ENCODE peak calls at places on chromosomes 6 and 20, in nine cellular contexts. One of them, this sample, is unnamed.
A peak's percentile ranks its signal among the peaks of the same experiment; 100 is the strongest.

GRCh38 chr6:149897015-149897697 is 757 bp downstream of the RAET1E start:
- DNase-seq in CD4-positive, alpha-beta T cell: no peak
- DNase-seq in RWPE1: peak; percentile 88
- DNase-seq in activated CD8-positive, alpha-beta T cell treated with anti-CD3 and anti-CD28 coated beads for 36 hours: no peak
- DNase-seq in colonic mucosa: peak; percentile 75
- DNase-seq in uterus: peak; percentile 92
- DNase-seq in A549: peak; percentile 46
- DNase-seq in astrocyte of the cerebellum: peak; percentile 86
- DNase-seq in hepatocyte: no peak
- DNase-seq in this sample: peak; percentile 87

GRCh38 chr6:131215212-131215611 is 79.9 kb downstream of the AKAP7 start:
- DNase-seq in CD4-positive, alpha-beta T cell: no peak
- DNase-seq in RWPE1: no peak
- DNase-seq in activated CD8-positive, alpha-beta T cell treated with anti-CD3 and anti-CD28 coated beads for 36 hours: no peak
- DNase-seq in colonic mucosa: no peak
- DNase-seq in uterus: no peak
- DNase-seq in A549: no peak
- DNase-seq in astrocyte of the cerebellum: no peak
- DNase-seq in hepatocyte: no peak
- DNase-seq in this sample: no peak

GRCh38 chr6:168167431-168168315 is 88.7 kb upstream of the FRMD1 start:
- DNase-seq in CD4-positive, alpha-beta T cell: no peak
- DNase-seq in RWPE1: no peak
- DNase-seq in activated CD8-positive, alpha-beta T cell treated with anti-CD3 and anti-CD28 coated beads for 36 hours: no peak
- DNase-seq in colonic mucosa: peak; percentile 16
- DNase-seq in uterus: no peak
- DNase-seq in A549: no peak
- DNase-seq in astrocyte of the cerebellum: no peak
- DNase-seq in hepatocyte: no peak
- DNase-seq in this sample: peak; percentile 42

GRCh38 chr20:32535953-32536823 is 48.9 kb downstream of the NOL4L start:
- DNase-seq in CD4-positive, alpha-beta T cell: peak; percentile 79
- DNase-seq in RWPE1: peak; percentile 69
- DNase-seq in activated CD8-positive, alpha-beta T cell treated with anti-CD3 and anti-CD28 coated beads for 36 hours: peak; percentile 85
- DNase-seq in colonic mucosa: peak; percentile 81
- DNase-seq in uterus: no peak
- DNase-seq in A549: peak; percentile 41
- DNase-seq in astrocyte of the cerebellum: no peak
- DNase-seq in hepatocyte: peak; percentile 92
- DNase-seq in this sample: no peak

GRCh38 chr20:430091-430999 is 22.2 kb downstream of the RBCK1 start:
- DNase-seq in CD4-positive, alpha-beta T cell: no peak
- DNase-seq in RWPE1: no peak
- DNase-seq in activated CD8-positive, alpha-beta T cell treated with anti-CD3 and anti-CD28 coated beads for 36 hours: no peak
- DNase-seq in colonic mucosa: no peak
- DNase-seq in uterus: no peak
- DNase-seq in A549: no peak
- DNase-seq in astrocyte of the cerebellum: no peak
- DNase-seq in hepatocyte: no peak
- DNase-seq in this sample: no peak

GRCh38 chr6:134123666-134124208 is 71.3 kb upstream of the SLC2A12 start:
- DNase-seq in CD4-positive, alpha-beta T cell: no peak
- DNase-seq in RWPE1: peak; percentile 35
- DNase-seq in activated CD8-positive, alpha-beta T cell treated with anti-CD3 and anti-CD28 coated beads for 36 hours: peak; percentile 30
- DNase-seq in colonic mucosa: no peak
- DNase-seq in uterus: no peak
- DNase-seq in A549: peak; percentile 90
- DNase-seq in astrocyte of the cerebellum: peak; percentile 47
- DNase-seq in hepatocyte: peak; percentile 74
- DNase-seq in this sample: no peak

GRCh38 chr20:40945754-40946451 is 82.7 kb upstream of the TOP1 start:
- DNase-seq in CD4-positive, alpha-beta T cell: no peak
- DNase-seq in RWPE1: peak; percentile 49
- DNase-seq in activated CD8-positive, alpha-beta T cell treated with anti-CD3 and anti-CD28 coated beads for 36 hours: peak; percentile 28
- DNase-seq in colonic mucosa: peak; percentile 38
- DNase-seq in uterus: peak; percentile 25
- DNase-seq in A549: peak; percentile 59
- DNase-seq in astrocyte of the cerebellum: peak; percentile 60
- DNase-seq in hepatocyte: peak; percentile 83
- DNase-seq in this sample: no peak

GRCh38 chr20:48467622-48468021 is 360.2 kb downstream of the PREX1 start:
- DNase-seq in CD4-positive, alpha-beta T cell: no peak
- DNase-seq in RWPE1: no peak
- DNase-seq in activated CD8-positive, alpha-beta T cell treated with anti-CD3 and anti-CD28 coated beads for 36 hours: peak; percentile 46
- DNase-seq in colonic mucosa: peak; percentile 22
- DNase-seq in uterus: no peak
- DNase-seq in A549: no peak
- DNase-seq in astrocyte of the cerebellum: no peak
- DNase-seq in hepatocyte: no peak
- DNase-seq in this sample: no peak

GRCh38 chr20:49343246-49343645 is 65.4 kb upstream of the ZNFX1 start:
- DNase-seq in CD4-positive, alpha-beta T cell: no peak
- DNase-seq in RWPE1: peak; percentile 72
- DNase-seq in activated CD8-positive, alpha-beta T cell treated with anti-CD3 and anti-CD28 coated beads for 36 hours: no peak
- DNase-seq in colonic mucosa: no peak
- DNase-seq in uterus: no peak
- DNase-seq in A549: peak; percentile 30
- DNase-seq in astrocyte of the cerebellum: no peak
- DNase-seq in hepatocyte: no peak
- DNase-seq in this sample: no peak

GRCh38 chr6:105326838-105327745 is 75.8 kb downstream of the PREP start:
- DNase-seq in CD4-positive, alpha-beta T cell: no peak
- DNase-seq in RWPE1: peak; percentile 71
- DNase-seq in activated CD8-positive, alpha-beta T cell treated with anti-CD3 and anti-CD28 coated beads for 36 hours: no peak
- DNase-seq in colonic mucosa: no peak
- DNase-seq in uterus: no peak
- DNase-seq in A549: peak; percentile 7
- DNase-seq in astrocyte of the cerebellum: no peak
- DNase-seq in hepatocyte: no peak
- DNase-seq in this sample: no peak

GRCh38 chr20:45070932-45071632 is 29.8 kb downstream of the KCNS1 start:
- DNase-seq in CD4-positive, alpha-beta T cell: no peak
- DNase-seq in RWPE1: peak; percentile 94
- DNase-seq in activated CD8-positive, alpha-beta T cell treated with anti-CD3 and anti-CD28 coated beads for 36 hours: no peak
- DNase-seq in colonic mucosa: no peak
- DNase-seq in uterus: no peak
- DNase-seq in A549: no peak
- DNase-seq in astrocyte of the cerebellum: no peak
- DNase-seq in hepatocyte: peak; percentile 22
- DNase-seq in this sample: no peak

GRCh38 chr20:43666376-43667328 is at the start of gene MYBL2:
- DNase-seq in CD4-positive, alpha-beta T cell: peak; percentile 72
- DNase-seq in RWPE1: peak; percentile 87
- DNase-seq in activated CD8-positive, alpha-beta T cell treated with anti-CD3 and anti-CD28 coated beads for 36 hours: peak; percentile 74
- DNase-seq in colonic mucosa: peak; percentile 67
- DNase-seq in uterus: peak; percentile 15
- DNase-seq in A549: peak; percentile 70
- DNase-seq in astrocyte of the cerebellum: no peak
- DNase-seq in hepatocyte: peak; percentile 88
- DNase-seq in this sample: no peak

GRCh38 chr20:62885808-62886708 is 24.4 kb upstream of the TCFL5 start:
- DNase-seq in CD4-positive, alpha-beta T cell: no peak
- DNase-seq in RWPE1: no peak
- DNase-seq in activated CD8-positive, alpha-beta T cell treated with anti-CD3 and anti-CD28 coated beads for 36 hours: no peak
- DNase-seq in colonic mucosa: no peak
- DNase-seq in uterus: no peak
- DNase-seq in A549: no peak
- DNase-seq in astrocyte of the cerebellum: no peak
- DNase-seq in hepatocyte: no peak
- DNase-seq in this sample: no peak

GRCh38 chr6:391559-392440 is at the start of gene IRF4:
- DNase-seq in CD4-positive, alpha-beta T cell: peak; percentile 61
- DNase-seq in RWPE1: no peak
- DNase-seq in activated CD8-positive, alpha-beta T cell treated with anti-CD3 and anti-CD28 coated beads for 36 hours: peak; percentile 75
- DNase-seq in colonic mucosa: peak; percentile 36
- DNase-seq in uterus: no peak
- DNase-seq in A549: no peak
- DNase-seq in astrocyte of the cerebellum: no peak
- DNase-seq in hepatocyte: no peak
- DNase-seq in this sample: no peak

GRCh38 chr20:3930265-3931206 is 41.3 kb downstream of the PANK2 start:
- DNase-seq in CD4-positive, alpha-beta T cell: no peak
- DNase-seq in RWPE1: no peak
- DNase-seq in activated CD8-positive, alpha-beta T cell treated with anti-CD3 and anti-CD28 coated beads for 36 hours: no peak
- DNase-seq in colonic mucosa: no peak
- DNase-seq in uterus: no peak
- DNase-seq in A549: no peak
- DNase-seq in astrocyte of the cerebellum: no peak
- DNase-seq in hepatocyte: no peak
- DNase-seq in this sample: no peak

GRCh38 chr20:25011831-25012241 is 19.3 kb upstream of the APMAP start:
- DNase-seq in CD4-positive, alpha-beta T cell: no peak
- DNase-seq in RWPE1: no peak
- DNase-seq in activated CD8-positive, alpha-beta T cell treated with anti-CD3 and anti-CD28 coated beads for 36 hours: no peak
- DNase-seq in colonic mucosa: no peak
- DNase-seq in uterus: no peak
- DNase-seq in A549: no peak
- DNase-seq in astrocyte of the cerebellum: no peak
- DNase-seq in hepatocyte: no peak
- DNase-seq in this sample: no peak

GRCh38 chr6:78947529-78947928 is 80.2 kb downstream of the IRAK1BP1 start:
- DNase-seq in CD4-positive, alpha-beta T cell: no peak
- DNase-seq in RWPE1: no peak
- DNase-seq in activated CD8-positive, alpha-beta T cell treated with anti-CD3 and anti-CD28 coated beads for 36 hours: no peak
- DNase-seq in colonic mucosa: no peak
- DNase-seq in uterus: no peak
- DNase-seq in A549: no peak
- DNase-seq in astrocyte of the cerebellum: no peak
- DNase-seq in hepatocyte: no peak
- DNase-seq in this sample: no peak

GRCh38 chr20:33862709-33863403 is 51.7 kb downstream of the CHMP4B start:
- DNase-seq in CD4-positive, alpha-beta T cell: peak; percentile 59
- DNase-seq in RWPE1: peak; percentile 75
- DNase-seq in activated CD8-positive, alpha-beta T cell treated with anti-CD3 and anti-CD28 coated beads for 36 hours: peak; percentile 73
- DNase-seq in colonic mucosa: peak; percentile 40
- DNase-seq in uterus: peak; percentile 62
- DNase-seq in A549: peak; percentile 32
- DNase-seq in astrocyte of the cerebellum: peak; percentile 62
- DNase-seq in hepatocyte: peak; percentile 85
- DNase-seq in this sample: no peak

GRCh38 chr6:131923356-131923755 is 27.8 kb downstream of the CCN2 start:
- DNase-seq in CD4-positive, alpha-beta T cell: no peak
- DNase-seq in RWPE1: no peak
- DNase-seq in activated CD8-positive, alpha-beta T cell treated with anti-CD3 and anti-CD28 coated beads for 36 hours: peak; percentile 73
- DNase-seq in colonic mucosa: peak; percentile 72
- DNase-seq in uterus: peak; percentile 51
- DNase-seq in A549: peak; percentile 78
- DNase-seq in astrocyte of the cerebellum: peak; percentile 39
- DNase-seq in hepatocyte: peak; percentile 78
- DNase-seq in this sample: no peak

DNA sequence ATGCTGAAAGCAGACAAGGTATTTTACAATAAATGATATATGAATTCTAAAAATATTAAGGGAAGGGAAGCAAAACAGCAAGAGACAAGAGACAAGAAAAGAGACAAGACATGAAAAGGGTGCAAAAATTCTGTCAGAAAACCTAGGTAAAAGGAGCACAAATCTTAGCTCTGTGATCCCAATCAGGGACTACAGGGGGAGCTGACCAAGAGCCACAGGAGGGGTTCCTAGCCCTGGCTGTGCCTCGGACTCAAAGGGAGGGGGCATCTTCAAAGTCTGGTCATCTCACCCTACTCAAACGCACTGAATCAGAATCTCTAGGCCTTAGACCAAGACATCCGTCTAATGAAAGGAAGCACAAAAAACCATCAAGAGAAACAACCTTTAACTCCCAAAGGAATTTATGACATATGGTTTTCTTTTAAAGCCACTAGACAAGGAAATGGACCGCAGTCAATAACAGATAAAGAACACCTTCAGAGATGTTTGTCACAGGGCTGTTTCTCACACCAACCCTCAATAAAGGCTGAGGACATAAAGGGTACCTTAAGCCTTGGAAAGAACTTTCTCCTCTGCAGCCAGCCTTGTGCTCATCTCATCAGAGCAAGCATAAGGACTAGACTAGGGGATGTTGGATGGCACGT is 130.4 kb upstream of the CDYL start:
- DNase-seq in CD4-positive, alpha-beta T cell: no peak
- DNase-seq in RWPE1: no peak
- DNase-seq in activated CD8-positive, alpha-beta T cell treated with anti-CD3 and anti-CD28 coated beads for 36 hours: no peak
- DNase-seq in colonic mucosa: no peak
- DNase-seq in uterus: no peak
- DNase-seq in A549: no peak
- DNase-seq in astrocyte of the cerebellum: no peak
- DNase-seq in hepatocyte: peak; percentile 44
- DNase-seq in this sample: peak; percentile 34
- TF ChIP-seq CTCF in CD4-positive, alpha-beta T cell: no peak
- TF ChIP-seq CTCF in RWPE1: no peak
- TF ChIP-seq CTCF in activated CD8-positive, alpha-beta T cell treated with anti-CD3 and anti-CD28 coated beads for 36 hours: no peak
- TF ChIP-seq CTCF in colonic mucosa: no peak
- TF ChIP-seq CTCF in uterus: no peak
- TF ChIP-seq CTCF in A549: no peak
- TF ChIP-seq CTCF in astrocyte of the cerebellum: no peak
- TF ChIP-seq CTCF in hepatocyte: no peak
- TF ChIP-seq CTCF in this sample: no peak

GRCh38 chr6:7241709-7242645 is 71.0 kb downstream of the SSR1 start:
- DNase-seq in CD4-positive, alpha-beta T cell: no peak
- DNase-seq in RWPE1: no peak
- DNase-seq in activated CD8-positive, alpha-beta T cell treated with anti-CD3 and anti-CD28 coated beads for 36 hours: no peak
- DNase-seq in colonic mucosa: peak; percentile 77
- DNase-seq in uterus: no peak
- DNase-seq in A549: no peak
- DNase-seq in astrocyte of the cerebellum: peak; percentile 15
- DNase-seq in hepatocyte: peak; percentile 79
- DNase-seq in this sample: no peak
- TF ChIP-seq CTCF in CD4-positive, alpha-beta T cell: no peak
- TF ChIP-seq CTCF in RWPE1: no peak
- TF ChIP-seq CTCF in activated CD8-positive, alpha-beta T cell treated with anti-CD3 and anti-CD28 coated beads for 36 hours: no peak
- TF ChIP-seq CTCF in colonic mucosa: no peak
- TF ChIP-seq CTCF in uterus: no peak
- TF ChIP-seq CTCF in A549: no peak
- TF ChIP-seq CTCF in astrocyte of the cerebellum: no peak
- TF ChIP-seq CTCF in hepatocyte: peak; percentile 9
- TF ChIP-seq CTCF in this sample: no peak

DNA sequence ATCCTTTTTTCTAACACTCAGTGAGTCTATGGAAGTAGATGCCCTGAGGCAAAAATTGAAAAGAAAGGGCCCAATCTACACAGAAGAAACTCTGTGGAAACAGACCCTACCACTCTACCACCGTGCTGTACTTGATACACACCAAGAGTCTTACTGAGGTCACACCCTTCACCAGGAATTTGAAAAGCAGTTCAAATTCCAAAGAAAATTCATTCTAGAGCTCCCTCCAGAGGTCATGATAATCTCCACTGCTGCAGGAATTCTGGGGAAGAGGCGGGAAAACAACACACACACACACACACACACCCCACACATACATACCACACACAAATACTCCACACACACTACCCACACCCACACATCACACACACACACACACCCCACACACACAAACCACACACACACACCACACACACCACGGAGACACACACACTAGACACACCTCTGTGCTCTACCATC is 336.8 kb downstream of the HDGFL1 start:
- DNase-seq in CD4-positive, alpha-beta T cell: no peak
- DNase-seq in RWPE1: peak; percentile 36
- DNase-seq in activated CD8-positive, alpha-beta T cell treated with anti-CD3 and anti-CD28 coated beads for 36 hours: no peak
- DNase-seq in colonic mucosa: no peak
- DNase-seq in uterus: no peak
- DNase-seq in A549: peak; percentile 28
- DNase-seq in astrocyte of the cerebellum: no peak
- DNase-seq in hepatocyte: peak; percentile 44
- DNase-seq in this sample: no peak
- TF ChIP-seq CTCF in CD4-positive, alpha-beta T cell: no peak
- TF ChIP-seq CTCF in RWPE1: peak; percentile 33
- TF ChIP-seq CTCF in activated CD8-positive, alpha-beta T cell treated with anti-CD3 and anti-CD28 coated beads for 36 hours: no peak
- TF ChIP-seq CTCF in colonic mucosa: no peak
- TF ChIP-seq CTCF in uterus: no peak
- TF ChIP-seq CTCF in A549: no peak
- TF ChIP-seq CTCF in astrocyte of the cerebellum: no peak
- TF ChIP-seq CTCF in hepatocyte: peak; percentile 43
- TF ChIP-seq CTCF in this sample: peak; percentile 39

GRCh38 chr6:30075987-30076311 is 380 bp upstream of the RNF39 start:
- DNase-seq in CD4-positive, alpha-beta T cell: no peak
- DNase-seq in RWPE1: peak; percentile 89
- DNase-seq in activated CD8-positive, alpha-beta T cell treated with anti-CD3 and anti-CD28 coated beads for 36 hours: no peak
- DNase-seq in colonic mucosa: no peak
- DNase-seq in uterus: no peak
- DNase-seq in A549: no peak
- DNase-seq in astrocyte of the cerebellum: no peak
- DNase-seq in hepatocyte: no peak
- DNase-seq in this sample: no peak
- TF ChIP-seq CTCF in CD4-positive, alpha-beta T cell: peak; percentile 11
- TF ChIP-seq CTCF in RWPE1: peak; percentile 40
- TF ChIP-seq CTCF in activated CD8-positive, alpha-beta T cell treated with anti-CD3 and anti-CD28 coated beads for 36 hours: no peak
- TF ChIP-seq CTCF in colonic mucosa: peak; percentile 33
- TF ChIP-seq CTCF in uterus: no peak
- TF ChIP-seq CTCF in A549: no peak
- TF ChIP-seq CTCF in astrocyte of the cerebellum: no peak
- TF ChIP-seq CTCF in hepatocyte: no peak
- TF ChIP-seq CTCF in this sample: no peak

This sample was measured in esophagus muscularis mucosa.